ENCODE peak calls at places on chromosome 21, in eight cellular contexts. M, Z, X, E, C, O, P and F are unnamed samples.

GRCh38 chr21:40754466-40754865 is 92.5 kb downstream of the DSCAM start:
- DNase-seq in Z (no peak), P (no peak), C (no peak), X (no peak), E (no peak), O (no peak), M (no peak), F (no peak)

GRCh38 chr21:39481886-39482285 is 30.1 kb downstream of the SH3BGR start:
- DNase-seq in O (no peak), Z (no peak), M (no peak), X (no peak), E (no peak), C (no peak), P (no peak), F (no peak)

GRCh38 chr21:16046625-16047340 is 317.0 kb downstream of the USP25 start:
- DNase-seq in P (no peak), E (no peak), C (no peak), X (no peak), M (no peak), O (no peak), Z (no peak), F (no peak)

GRCh38 chr21:41961282-41961701 is 7.5 kb upstream of the C2CD2 start:
- DNase-seq in Z (no peak), X (no peak), O (no peak), M (no peak), P (no peak), E (no peak), C (no peak), F (no peak)

GRCh38 chr21:14901482-14901958 is 163.3 kb downstream of the NRIP1 start:
- DNase-seq in O (no peak), E (no peak), C (no peak), M (no peak), P (no peak), X (no peak), Z (no peak), F (no peak)

GRCh38 chr21:19261731-19262367 is 858.3 kb upstream of the TMPRSS15 start:
- DNase-seq in Z (no peak), O (no peak), X (no peak), C (no peak), E (no peak), P (no peak), M (no peak), F (no peak)

GRCh38 chr21:35294231-35294898 is 245.3 kb upstream of the RUNX1 start:
- DNase-seq in X (no peak), P (peak), E (no peak), O (no peak), Z (no peak), C (no peak), M (no peak), F (no peak)

GRCh38 chr21:38455403-38455802 is 42.9 kb downstream of the ERG start:
- DNase-seq in O (no peak), X (no peak), P (no peak), M (no peak), Z (no peak), E (no peak), C (no peak), F (no peak)

GRCh38 chr21:34133802-34134201 is 60.4 kb downstream of the MRPS6 start:
- DNase-seq in P (no peak), X (no peak), M (no peak), Z (no peak), E (no peak), O (no peak), C (no peak), F (no peak)

GRCh38 chr21:35940074-35940927 is 120.0 kb downstream of the SETD4 start:
- DNase-seq in Z (no peak), E (no peak), C (no peak), O (peak), X (peak), P (peak), M (peak), F (no peak)

GRCh38 chr21:34782666-34783365 is 114.0 kb downstream of the CLIC6 start:
- DNase-seq in P (no peak), M (no peak), O (no peak), C (no peak), Z (no peak), X (no peak), E (no peak), F (no peak)

GRCh38 chr21:36584980-36585940 is 105.3 kb upstream of the CLDN14 start:
- DNase-seq in Z (peak), E (no peak), P (no peak), M (no peak), X (no peak), O (no peak), C (no peak), F (no peak)

GRCh38 chr21:14361958-14362357 is 21.0 kb downstream of the HSPA13 start:
- DNase-seq in O (no peak), P (no peak), C (no peak), M (no peak), X (peak), E (no peak), Z (no peak), F (no peak)

GRCh38 chr21:16751705-16752104 is 761.1 kb upstream of the CXADR start:
- DNase-seq in O (no peak), X (no peak), Z (no peak), M (no peak), P (no peak), C (no peak), E (no peak), F (no peak)

GRCh38 chr21:34524671-34525601 is 12.9 kb upstream of the KCNE1 start:
- DNase-seq in E (no peak), P (no peak), Z (no peak), M (no peak), O (no peak), X (no peak), C (no peak), F (no peak)

GRCh38 chr21:45030637-45031218 is 43.7 kb upstream of the ADARB1 start:
- DNase-seq in O (no peak), M (no peak), P (no peak), X (no peak), C (no peak), Z (no peak), E (no peak), F (no peak)

GRCh38 chr21:41742073-41742875 is 24.6 kb downstream of the RIPK4 start:
- DNase-seq in M (no peak), X (no peak), P (no peak), O (no peak), C (no peak), E (no peak), Z (no peak), F (no peak)

GRCh38 chr21:42124081-42124480 is 53.0 kb downstream of the UMODL1 start:
- DNase-seq in C (no peak), Z (no peak), O (no peak), X (no peak), P (no peak), M (no peak), E (no peak), F (no peak)

GRCh38 chr21:43693981-43694380 is 24.9 kb upstream of the PDXK start:
- DNase-seq in E (no peak), Z (no peak), X (no peak), M (no peak), O (no peak), C (no peak), P (no peak), F (no peak)